ENCODE peak calls at places on chromosomes 5 and 9, in ten cellular contexts. One of them, this sample, is unnamed. For H3K4me1, the result is how much of the 10 kb centered on the place peaks cover.

GRCh38 chr9:77663754-77664153 is 15.6 kb upstream of the GNA14 start:
- DNase-seq in OCI-LY7: no peak
- DNase-seq in heart left ventricle: peak
- DNase-seq in body of pancreas: peak
- DNase-seq in fibroblast of lung: peak
- DNase-seq in naive thymus-derived CD4-positive, alpha-beta T cell: no peak
- DNase-seq in hepatocyte: peak
- DNase-seq in right lobe of liver: peak
- DNase-seq in gastrocnemius medialis: no peak
- DNase-seq in tibial nerve: no peak
- DNase-seq in this sample: no peak

GRCh38 chr5:126056851-126057622 is 366.2 kb upstream of the GRAMD2B start:
- DNase-seq in naive thymus-derived CD4-positive, alpha-beta T cell: no peak
- DNase-seq in OCI-LY7: no peak
- DNase-seq in gastrocnemius medialis: no peak
- DNase-seq in heart left ventricle: no peak
- DNase-seq in body of pancreas: no peak
- DNase-seq in right lobe of liver: no peak
- DNase-seq in hepatocyte: no peak
- DNase-seq in fibroblast of lung: no peak
- DNase-seq in tibial nerve: no peak
- DNase-seq in this sample: no peak

GRCh38 chr5:35618297-35618636 is 604 bp downstream of the SPEF2 start:
- DNase-seq in OCI-LY7: no peak
- DNase-seq in body of pancreas: no peak
- DNase-seq in heart left ventricle: no peak
- DNase-seq in right lobe of liver: no peak
- DNase-seq in naive thymus-derived CD4-positive, alpha-beta T cell: no peak
- DNase-seq in gastrocnemius medialis: no peak
- DNase-seq in fibroblast of lung: no peak
- DNase-seq in tibial nerve: no peak
- DNase-seq in hepatocyte: no peak
- DNase-seq in this sample: no peak

GRCh38 chr5:73853091-73853490 is 227.1 kb downstream of the ARHGEF28 start:
- DNase-seq in gastrocnemius medialis: no peak
- DNase-seq in tibial nerve: no peak
- DNase-seq in OCI-LY7: no peak
- DNase-seq in heart left ventricle: no peak
- DNase-seq in naive thymus-derived CD4-positive, alpha-beta T cell: no peak
- DNase-seq in right lobe of liver: no peak
- DNase-seq in fibroblast of lung: peak
- DNase-seq in hepatocyte: no peak
- DNase-seq in body of pancreas: no peak
- DNase-seq in this sample: no peak

GRCh38 chr5:32020271-32020670 is 153.8 kb downstream of the GOLPH3 start:
- DNase-seq in body of pancreas: no peak
- DNase-seq in right lobe of liver: no peak
- DNase-seq in naive thymus-derived CD4-positive, alpha-beta T cell: peak
- DNase-seq in tibial nerve: no peak
- DNase-seq in hepatocyte: no peak
- DNase-seq in fibroblast of lung: no peak
- DNase-seq in gastrocnemius medialis: no peak
- DNase-seq in OCI-LY7: peak
- DNase-seq in heart left ventricle: no peak
- DNase-seq in this sample: no peak

GRCh38 chr9:92657296-92658094 is 12.4 kb downstream of the IPPK start:
- DNase-seq in fibroblast of lung: no peak
- DNase-seq in tibial nerve: no peak
- DNase-seq in body of pancreas: no peak
- DNase-seq in gastrocnemius medialis: no peak
- DNase-seq in naive thymus-derived CD4-positive, alpha-beta T cell: no peak
- DNase-seq in OCI-LY7: no peak
- DNase-seq in heart left ventricle: no peak
- DNase-seq in hepatocyte: no peak
- DNase-seq in right lobe of liver: no peak
- DNase-seq in this sample: no peak

GRCh38 chr5:181098642-181099452 is 32.1 kb downstream of the OR2V1 start:
- DNase-seq in body of pancreas: no peak
- DNase-seq in heart left ventricle: no peak
- DNase-seq in naive thymus-derived CD4-positive, alpha-beta T cell: no peak
- DNase-seq in right lobe of liver: no peak
- DNase-seq in tibial nerve: no peak
- DNase-seq in OCI-LY7: no peak
- DNase-seq in hepatocyte: no peak
- DNase-seq in fibroblast of lung: no peak
- DNase-seq in gastrocnemius medialis: no peak
- DNase-seq in this sample: no peak

GRCh38 chr5:56019306-56020272 is 24.8 kb upstream of the IL6ST start:
- DNase-seq in tibial nerve: no peak
- DNase-seq in fibroblast of lung: no peak
- DNase-seq in gastrocnemius medialis: no peak
- DNase-seq in right lobe of liver: no peak
- DNase-seq in hepatocyte: no peak
- DNase-seq in heart left ventricle: no peak
- DNase-seq in OCI-LY7: no peak
- DNase-seq in body of pancreas: no peak
- DNase-seq in naive thymus-derived CD4-positive, alpha-beta T cell: no peak
- DNase-seq in this sample: no peak

GRCh38 chr5:175718401-175719108 is 60.7 kb downstream of the HRH2 start:
- DNase-seq in hepatocyte: peak
- DNase-seq in right lobe of liver: no peak
- DNase-seq in OCI-LY7: peak
- DNase-seq in gastrocnemius medialis: no peak
- DNase-seq in naive thymus-derived CD4-positive, alpha-beta T cell: peak
- DNase-seq in body of pancreas: peak
- DNase-seq in fibroblast of lung: no peak
- DNase-seq in heart left ventricle: peak
- DNase-seq in tibial nerve: peak
- DNase-seq in this sample: no peak

GRCh38 chr5:139078345-139078744 is 119.8 kb downstream of the SIL1 start:
- DNase-seq in OCI-LY7: no peak
- DNase-seq in fibroblast of lung: no peak
- DNase-seq in body of pancreas: no peak
- DNase-seq in heart left ventricle: no peak
- DNase-seq in hepatocyte: no peak
- DNase-seq in naive thymus-derived CD4-positive, alpha-beta T cell: no peak
- DNase-seq in right lobe of liver: no peak
- DNase-seq in tibial nerve: no peak
- DNase-seq in gastrocnemius medialis: no peak
- DNase-seq in this sample: no peak

GRCh38 chr5:148988328-148988727 is 74.5 kb downstream of the SH3TC2 start:
- DNase-seq in hepatocyte: no peak
- DNase-seq in OCI-LY7: no peak
- DNase-seq in fibroblast of lung: peak
- DNase-seq in body of pancreas: no peak
- DNase-seq in naive thymus-derived CD4-positive, alpha-beta T cell: no peak
- DNase-seq in heart left ventricle: no peak
- DNase-seq in gastrocnemius medialis: peak
- DNase-seq in right lobe of liver: no peak
- DNase-seq in tibial nerve: no peak
- DNase-seq in this sample: no peak

GRCh38 chr5:5025774-5026406 is 114.2 kb upstream of the ADAMTS16 start:
- DNase-seq in tibial nerve: no peak
- DNase-seq in OCI-LY7: peak
- DNase-seq in gastrocnemius medialis: no peak
- DNase-seq in naive thymus-derived CD4-positive, alpha-beta T cell: no peak
- DNase-seq in heart left ventricle: no peak
- DNase-seq in body of pancreas: no peak
- DNase-seq in hepatocyte: no peak
- DNase-seq in fibroblast of lung: no peak
- DNase-seq in right lobe of liver: no peak
- DNase-seq in this sample: no peak

GRCh38 chr9:272251-273213 is 57.9 kb downstream of the DOCK8 start:
- DNase-seq in tibial nerve: peak
- DNase-seq in fibroblast of lung: no peak
- DNase-seq in right lobe of liver: no peak
- DNase-seq in naive thymus-derived CD4-positive, alpha-beta T cell: peak
- DNase-seq in body of pancreas: no peak
- DNase-seq in gastrocnemius medialis: peak
- DNase-seq in OCI-LY7: peak
- DNase-seq in hepatocyte: no peak
- DNase-seq in heart left ventricle: peak
- DNase-seq in this sample: no peak

GRCh38 chr9:109014267-109015025 is 1.1 kb upstream of the CTNNAL1 start:
- DNase-seq in tibial nerve: no peak
- DNase-seq in right lobe of liver: no peak
- DNase-seq in naive thymus-derived CD4-positive, alpha-beta T cell: no peak
- DNase-seq in heart left ventricle: peak
- DNase-seq in fibroblast of lung: peak
- DNase-seq in body of pancreas: no peak
- DNase-seq in hepatocyte: peak
- DNase-seq in gastrocnemius medialis: no peak
- DNase-seq in OCI-LY7: no peak
- DNase-seq in this sample: no peak

GRCh38 chr9:136826703-136827582 is 15.3 kb upstream of the AJM1 start:
- DNase-seq in hepatocyte: no peak
- DNase-seq in naive thymus-derived CD4-positive, alpha-beta T cell: no peak
- DNase-seq in heart left ventricle: peak
- DNase-seq in fibroblast of lung: no peak
- DNase-seq in gastrocnemius medialis: no peak
- DNase-seq in tibial nerve: no peak
- DNase-seq in OCI-LY7: no peak
- DNase-seq in body of pancreas: peak
- DNase-seq in right lobe of liver: peak
- DNase-seq in this sample: no peak

GRCh38 chr9:85527331-85528015 is 214.3 kb downstream of the AGTPBP1 start:
- DNase-seq in hepatocyte: no peak
- DNase-seq in right lobe of liver: no peak
- DNase-seq in gastrocnemius medialis: no peak
- DNase-seq in OCI-LY7: no peak
- DNase-seq in heart left ventricle: no peak
- DNase-seq in tibial nerve: no peak
- DNase-seq in body of pancreas: no peak
- DNase-seq in naive thymus-derived CD4-positive, alpha-beta T cell: no peak
- DNase-seq in fibroblast of lung: no peak
- DNase-seq in this sample: no peak

GRCh38 chr5:67581203-67581602 is 384.6 kb upstream of the CD180 start:
- DNase-seq in body of pancreas: no peak
- DNase-seq in tibial nerve: no peak
- DNase-seq in fibroblast of lung: peak
- DNase-seq in naive thymus-derived CD4-positive, alpha-beta T cell: no peak
- DNase-seq in heart left ventricle: no peak
- DNase-seq in OCI-LY7: no peak
- DNase-seq in gastrocnemius medialis: peak
- DNase-seq in hepatocyte: no peak
- DNase-seq in right lobe of liver: no peak
- DNase-seq in this sample: no peak

GRCh38 chr9:354453-354852 is 139.8 kb downstream of the DOCK8 start:
- DNase-seq in OCI-LY7: no peak
- DNase-seq in heart left ventricle: no peak
- DNase-seq in naive thymus-derived CD4-positive, alpha-beta T cell: no peak
- DNase-seq in tibial nerve: no peak
- DNase-seq in right lobe of liver: no peak
- DNase-seq in fibroblast of lung: no peak
- DNase-seq in gastrocnemius medialis: no peak
- DNase-seq in hepatocyte: no peak
- DNase-seq in body of pancreas: no peak
- DNase-seq in this sample: no peak

DNA sequence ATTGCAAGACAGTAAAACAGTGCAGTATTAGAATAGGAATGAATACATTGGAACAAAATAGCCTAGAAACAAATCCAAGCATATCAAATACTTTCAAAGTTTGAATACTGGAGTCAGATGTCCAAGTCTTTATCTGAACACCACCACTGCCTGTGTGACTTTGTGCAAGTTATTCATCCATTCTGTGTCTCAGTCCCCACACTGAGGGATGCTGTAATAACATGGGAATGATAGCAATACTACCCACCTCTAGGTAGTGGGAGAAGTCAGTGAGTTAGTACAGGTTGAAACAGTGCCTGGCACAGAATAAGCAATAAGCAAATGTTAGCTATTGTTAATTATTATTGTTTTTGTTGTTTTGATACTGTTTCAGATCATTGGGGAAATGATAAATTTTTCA is 130.9 kb downstream of the SUSD1 start:
- DNase-seq in gastrocnemius medialis: no peak
- DNase-seq in fibroblast of lung: no peak
- DNase-seq in naive thymus-derived CD4-positive, alpha-beta T cell: no peak
- DNase-seq in OCI-LY7: no peak
- DNase-seq in body of pancreas: no peak
- DNase-seq in right lobe of liver: no peak
- DNase-seq in hepatocyte: no peak
- DNase-seq in heart left ventricle: no peak
- DNase-seq in tibial nerve: no peak
- DNase-seq in this sample: no peak
- H3K4me1 ChIP-seq in gastrocnemius medialis: under half
- H3K4me1 ChIP-seq in fibroblast of lung: under half
- H3K4me1 ChIP-seq in naive thymus-derived CD4-positive, alpha-beta T cell: under half
- H3K4me1 ChIP-seq in OCI-LY7: under half
- H3K4me1 ChIP-seq in body of pancreas: under half
- H3K4me1 ChIP-seq in right lobe of liver: under half
- H3K4me1 ChIP-seq in hepatocyte: under half
- H3K4me1 ChIP-seq in heart left ventricle: under half
- H3K4me1 ChIP-seq in tibial nerve: under half
- H3K4me1 ChIP-seq in this sample: under half

GRCh38 chr9:114619205-114619758 is 8.2 kb downstream of the TMEM268 start:
- DNase-seq in naive thymus-derived CD4-positive, alpha-beta T cell: peak
- DNase-seq in gastrocnemius medialis: no peak
- DNase-seq in tibial nerve: no peak
- DNase-seq in right lobe of liver: no peak
- DNase-seq in body of pancreas: no peak
- DNase-seq in hepatocyte: no peak
- DNase-seq in heart left ventricle: no peak
- DNase-seq in fibroblast of lung: no peak
- DNase-seq in OCI-LY7: peak
- DNase-seq in this sample: no peak
- H3K4me3 ChIP-seq in naive thymus-derived CD4-positive, alpha-beta T cell: peak
- H3K4me3 ChIP-seq in gastrocnemius medialis: no peak
- H3K4me3 ChIP-seq in tibial nerve: no peak
- H3K4me3 ChIP-seq in right lobe of liver: no peak
- H3K4me3 ChIP-seq in body of pancreas: no peak
- H3K4me3 ChIP-seq in hepatocyte: no peak
- H3K4me3 ChIP-seq in heart left ventricle: no peak
- H3K4me3 ChIP-seq in fibroblast of lung: no peak
- H3K4me3 ChIP-seq in OCI-LY7: peak
- H3K4me3 ChIP-seq in this sample: peak

DNA sequence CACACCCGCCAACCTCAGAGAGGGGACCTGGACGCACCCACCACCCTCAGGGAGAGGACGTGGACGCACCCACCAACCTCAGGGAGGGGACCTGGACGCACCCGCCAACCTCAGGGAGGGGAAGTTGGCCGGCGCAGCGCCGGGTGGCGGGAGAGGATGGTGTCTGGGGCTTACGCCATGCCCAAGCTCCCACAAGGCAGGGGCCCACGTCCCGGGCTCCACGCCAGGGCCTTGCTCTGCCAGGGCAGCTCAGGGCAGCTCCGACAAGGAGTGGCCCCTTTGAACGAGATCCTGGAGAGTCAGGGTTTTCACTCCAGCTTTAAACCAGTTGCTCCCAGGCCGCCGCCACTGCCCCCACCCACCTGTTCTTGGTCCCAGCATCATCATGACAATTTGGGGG is 32.2 kb upstream of the SLC12A7 start:
- DNase-seq in body of pancreas: no peak
- DNase-seq in tibial nerve: no peak
- DNase-seq in right lobe of liver: peak
- DNase-seq in hepatocyte: no peak
- DNase-seq in OCI-LY7: no peak
- DNase-seq in fibroblast of lung: no peak
- DNase-seq in gastrocnemius medialis: no peak
- DNase-seq in naive thymus-derived CD4-positive, alpha-beta T cell: no peak
- DNase-seq in heart left ventricle: no peak
- DNase-seq in this sample: no peak
- H3K4me1 ChIP-seq in body of pancreas: under half
- H3K4me1 ChIP-seq in tibial nerve: under half
- H3K4me1 ChIP-seq in right lobe of liver: under half
- H3K4me1 ChIP-seq in hepatocyte: under half
- H3K4me1 ChIP-seq in OCI-LY7: under half
- H3K4me1 ChIP-seq in fibroblast of lung: under half
- H3K4me1 ChIP-seq in gastrocnemius medialis: under half
- H3K4me1 ChIP-seq in naive thymus-derived CD4-positive, alpha-beta T cell: under half
- H3K4me1 ChIP-seq in heart left ventricle: under half
- H3K4me1 ChIP-seq in this sample: under half

GRCh38 chr5:6733411-6734242 is 20.4 kb downstream of the TENT4A start:
- DNase-seq in naive thymus-derived CD4-positive, alpha-beta T cell: no peak
- DNase-seq in tibial nerve: no peak
- DNase-seq in heart left ventricle: no peak
- DNase-seq in OCI-LY7: no peak
- DNase-seq in fibroblast of lung: peak
- DNase-seq in gastrocnemius medialis: no peak
- DNase-seq in body of pancreas: no peak
- DNase-seq in hepatocyte: no peak
- DNase-seq in right lobe of liver: no peak
- DNase-seq in this sample: no peak
- H3K4me3 ChIP-seq in naive thymus-derived CD4-positive, alpha-beta T cell: no peak
- H3K4me3 ChIP-seq in tibial nerve: no peak
- H3K4me3 ChIP-seq in heart left ventricle: no peak
- H3K4me3 ChIP-seq in OCI-LY7: no peak
- H3K4me3 ChIP-seq in fibroblast of lung: peak
- H3K4me3 ChIP-seq in gastrocnemius medialis: no peak
- H3K4me3 ChIP-seq in body of pancreas: no peak
- H3K4me3 ChIP-seq in hepatocyte: no peak
- H3K4me3 ChIP-seq in right lobe of liver: no peak
- H3K4me3 ChIP-seq in this sample: peak

This sample was measured in thoracic aorta.